ENCODE peak calls at places on chromosome 21, in five cellular contexts. B, A, M, H and Z are unnamed samples.

GRCh38 chr21:41643246-41643966 is 123.4 kb downstream of the RIPK4 start:
- DNase-seq in B (no peak), A (no peak), M (no peak), H (no peak), Z (no peak)

GRCh38 chr21:15433091-15433490 is 296.7 kb upstream of the USP25 start:
- DNase-seq in B (no peak), A (no peak), M (no peak), H (no peak), Z (no peak)

GRCh38 chr21:27026501-27026900 is 59.6 kb upstream of the ADAMTS5 start:
- DNase-seq in B (no peak), A (no peak), M (no peak), H (no peak), Z (no peak)

GRCh38 chr21:22421416-22422190 is 1423.4 kb downstream of the NCAM2 start:
- DNase-seq in B (no peak), A (no peak), M (no peak), H (no peak), Z (no peak)

GRCh38 chr21:42301371-42302291 is 13.6 kb downstream of the TFF3 start:
- DNase-seq in B (no peak), A (no peak), M (no peak), H (no peak), Z (no peak)

GRCh38 chr21:33848252-33848953 is 67.2 kb downstream of the ATP5PO start:
- DNase-seq in B (no peak), A (no peak), M (peak), H (no peak), Z (no peak)

GRCh38 chr21:43004926-43005325 is 30.6 kb downstream of the PKNOX1 start:
- DNase-seq in B (no peak), A (no peak), M (no peak), H (no peak), Z (no peak)

GRCh38 chr21:16942703-16943102 is 570.1 kb upstream of the CXADR start:
- DNase-seq in B (no peak), A (no peak), M (no peak), H (no peak), Z (no peak)

GRCh38 chr21:33362044-33362555 is 37.3 kb downstream of the IFNAR1 start:
- DNase-seq in B (peak), A (no peak), M (no peak), H (no peak), Z (peak)

GRCh38 chr21:41786521-41786987 is 19.7 kb upstream of the RIPK4 start:
- DNase-seq in B (no peak), A (no peak), M (no peak), H (no peak), Z (no peak)

GRCh38 chr21:36839123-36839522 is 127.3 kb downstream of the HLCS start:
- DNase-seq in B (no peak), A (no peak), M (no peak), H (no peak), Z (no peak)

GRCh38 chr21:44415073-44416025 is 40.0 kb upstream of the LRRC3 start:
- DNase-seq in B (no peak), A (no peak), M (no peak), H (no peak), Z (no peak)

GRCh38 chr21:45228171-45228641 is 59.5 kb downstream of the POFUT2 start:
- DNase-seq in B (peak), A (no peak), M (no peak), H (no peak), Z (peak)

GRCh38 chr21:44846485-44847260 is 26.8 kb downstream of the PTTG1IP start:
- DNase-seq in B (peak), A (peak), M (no peak), H (no peak), Z (peak)

GRCh38 chr21:17921579-17922530 is 102.7 kb upstream of the C21orf91 start:
- DNase-seq in B (no peak), A (no peak), M (no peak), H (no peak), Z (no peak)

GRCh38 chr21:15421947-15422346 is 307.8 kb upstream of the USP25 start:
- DNase-seq in B (no peak), A (no peak), M (no peak), H (no peak), Z (no peak)

GRCh38 chr21:46459024-46459355 is 299 bp downstream of the DIP2A start:
- DNase-seq in B (no peak), A (no peak), M (no peak), H (no peak), Z (no peak)

GRCh38 chr21:15826908-15827601 is 97.3 kb downstream of the USP25 start:
- DNase-seq in B (no peak), A (no peak), M (no peak), H (peak), Z (no peak)

GRCh38 chr21:34517039-34517438 is 5.0 kb upstream of the KCNE1 start:
- DNase-seq in B (no peak), A (no peak), M (no peak), H (no peak), Z (no peak)

GRCh38 chr21:41369915-41370839 is 8.3 kb downstream of the MX2 start:
- DNase-seq in B (peak), A (no peak), M (no peak), H (no peak), Z (no peak)

GRCh38 chr21:38282921-38283320 is 26.1 kb downstream of the KCNJ15 start:
- DNase-seq in B (no peak), A (no peak), M (no peak), H (no peak), Z (no peak)

GRCh38 chr21:19197950-19198349 is 794.4 kb upstream of the TMPRSS15 start:
- DNase-seq in B (no peak), A (no peak), M (no peak), H (no peak), Z (no peak)

GRCh38 chr21:41598561-41599511 is 90.9 kb upstream of the TMPRSS2 start:
- DNase-seq in B (no peak), A (no peak), M (no peak), H (no peak), Z (no peak)

GRCh38 chr21:45323487-45324380 is 36.0 kb upstream of the POFUT2 start:
- DNase-seq in B (no peak), A (no peak), M (no peak), H (no peak), Z (no peak)

GRCh38 chr21:41369105-41369914 is 7.5 kb downstream of the MX2 start:
- DNase-seq in B (peak), A (no peak), M (no peak), H (no peak), Z (no peak)

GRCh38 chr21:41064325-41064724 is 103.6 kb upstream of the BACE2 start:
- DNase-seq in B (no peak), A (no peak), M (no peak), H (no peak), Z (no peak)

GRCh38 chr21:16992448-16992847 is 520.4 kb upstream of the CXADR start:
- DNase-seq in B (no peak), A (no peak), M (no peak), H (no peak), Z (no peak)

GRCh38 chr21:29893687-29894086 is 46.1 kb downstream of the GRIK1 start:
- DNase-seq in B (no peak), A (no peak), M (no peak), H (no peak), Z (no peak)

GRCh38 chr21:32710987-32711386 is 16.8 kb downstream of the SYNJ1 start:
- DNase-seq in B (no peak), A (no peak), M (no peak), H (no peak), Z (no peak)

GRCh38 chr21:46117586-46118304 is 19.8 kb downstream of the COL6A2 start:
- DNase-seq in B (no peak), A (no peak), M (no peak), H (no peak), Z (no peak)

GRCh38 chr21:43929217-43929971 is 64.4 kb downstream of the AGPAT3 start:
- DNase-seq in B (no peak), A (no peak), M (no peak), H (no peak), Z (no peak)

GRCh38 chr21:43613755-43614638 is 45.3 kb downstream of the HSF2BP start:
- DNase-seq in B (no peak), A (no peak), M (no peak), H (no peak), Z (no peak)

GRCh38 chr21:32331444-32332305 is 33.0 kb downstream of the MRAP start:
- DNase-seq in B (no peak), A (peak), M (no peak), H (no peak), Z (peak)

GRCh38 chr21:43187715-43188114 is 18.9 kb downstream of the CRYAA start:
- DNase-seq in B (no peak), A (no peak), M (no peak), H (no peak), Z (no peak)

GRCh38 chr21:44443891-44444285 is 11.4 kb upstream of the LRRC3 start:
- DNase-seq in B (no peak), A (no peak), M (no peak), H (no peak), Z (no peak)